ENCODE peak calls at places on chromosomes 11 and 22, in five cellular contexts. C, X, D, Y and Z are unnamed samples.
A peak's percentile ranks its signal among the peaks of the same experiment; 100 is the strongest.

GRCh38 chr11:120034176-120034575 is 103.7 kb downstream of the TRIM29 start:
- DNase-seq in C (no peak), X (no peak), D (no peak), Y (no peak), Z (no peak)

GRCh38 chr11:2515401-2516275 is 70.8 kb downstream of the KCNQ1 start:
- DNase-seq in C (no peak), X (no peak), D (peak; percentile 7), Y (no peak), Z (peak; percentile 15)

GRCh38 chr22:26174280-26174679 is 5.0 kb downstream of the SEZ6L start:
- DNase-seq in C (no peak), X (no peak), D (no peak), Y (no peak), Z (no peak)

GRCh38 chr11:86492370-86493030 is 117.8 kb downstream of the CCDC81 start:
- DNase-seq in C (no peak), X (no peak), D (no peak), Y (no peak), Z (no peak)

GRCh38 chr11:102319544-102319943 is 2.3 kb downstream of the BIRC3 start:
- DNase-seq in C (no peak), X (no peak), D (no peak), Y (no peak), Z (no peak)

GRCh38 chr22:49452362-49452946 is 375.2 kb downstream of the BRD1 start:
- DNase-seq in C (no peak), X (no peak), D (no peak), Y (no peak), Z (no peak)

GRCh38 chr11:27055065-27055682 is 14.6 kb downstream of the BBOX1 start:
- DNase-seq in C (no peak), X (peak; percentile 78), D (peak; percentile 14), Y (no peak), Z (no peak)

GRCh38 chr22:32218470-32218869 is 13.6 kb upstream of the RFPL2 start:
- DNase-seq in C (no peak), X (no peak), D (no peak), Y (no peak), Z (no peak)

GRCh38 chr22:25030636-25031035 is 78.1 kb downstream of the KIAA1671 start:
- DNase-seq in C (no peak), X (no peak), D (no peak), Y (no peak), Z (no peak)

GRCh38 chr22:24433868-24434471 is 6.6 kb downstream of the ADORA2A start:
- DNase-seq in C (no peak), X (peak; percentile 37), D (peak; percentile 60), Y (no peak), Z (no peak)

DNA sequence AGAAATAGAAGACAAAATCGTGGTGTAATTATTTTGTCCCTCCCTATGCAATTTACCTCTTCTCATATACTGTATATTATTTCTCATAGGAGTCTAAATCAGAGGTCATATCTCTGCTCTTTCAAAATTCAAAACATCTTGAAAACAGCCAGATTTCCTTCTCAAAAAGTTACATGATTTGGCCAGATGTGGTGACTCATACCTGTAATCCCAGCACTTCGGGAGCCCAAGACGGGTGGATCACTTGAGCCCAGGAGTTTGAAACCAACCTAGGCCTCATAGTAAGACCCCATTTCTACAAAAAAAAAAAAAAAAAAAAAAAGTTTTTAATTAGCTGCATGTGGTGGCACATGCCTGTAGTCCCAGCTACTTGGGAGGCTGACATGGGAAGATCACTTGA is 29.0 kb upstream of the DNAJB7 start:
- DNase-seq in C (no peak), X (no peak), D (no peak), Y (no peak), Z (no peak)
- H3K4me3 ChIP-seq in C (no peak overlapping the region), X (no peak overlapping the region), D (no peak overlapping the region), Y (no peak overlapping the region), Z (no peak overlapping the region)

GRCh38 chr11:11463397-11463796 is 110.3 kb upstream of the CSNK2A3 start:
- DNase-seq in C (no peak), X (no peak), D (no peak), Y (peak; percentile 94), Z (no peak)
- H3K4me3 ChIP-seq in C (no peak overlapping the region), X (no peak overlapping the region), D (no peak overlapping the region), Y (no peak overlapping the region), Z (no peak overlapping the region)

GRCh38 chr11:61581030-61581928 is at the start of gene SYT7:
- DNase-seq in C (peak; percentile 96), X (peak; percentile 80), D (peak; percentile 97), Y (peak; percentile 71), Z (peak; percentile 98)

GRCh38 chr11:61577383-61578118 is 3.3 kb downstream of the SYT7 start:
- DNase-seq in C (no peak), X (no peak), D (no peak), Y (no peak), Z (no peak)

GRCh38 chr11:61580292-61580888 is 486 bp downstream of the SYT7 start:
- DNase-seq in C (no peak), X (no peak), D (no peak), Y (no peak), Z (no peak)

GRCh38 chr11:61578819-61579218 is 2.1 kb downstream of the SYT7 start:
- DNase-seq in C (no peak), X (no peak), D (no peak), Y (no peak), Z (no peak)

GRCh38 chr11:61579398-61580291 is 1.2 kb downstream of the SYT7 start:
- DNase-seq in C (no peak), X (no peak), D (no peak), Y (no peak), Z (no peak)
- H3K4me3 ChIP-seq in C (no peak overlapping the region), X (peak overlapping the region; percentile 72), D (peak overlapping the region; percentile 49), Y (peak overlapping the region; percentile 22), Z (peak overlapping the region; percentile 43)

GRCh38 chr22:27420817-27421361 is 380.7 kb downstream of the MN1 start:
- DNase-seq in C (peak; percentile 65), X (peak; percentile 77), D (peak; percentile 46), Y (no peak), Z (peak; percentile 52)
- H3K4me3 ChIP-seq in C (no peak overlapping the region), X (no peak overlapping the region), D (no peak overlapping the region), Y (no peak overlapping the region), Z (no peak overlapping the region)

GRCh38 chr22:31107206-31108118 is at the start of gene SELENOM:
- DNase-seq in C (peak; percentile 96), X (peak; percentile 92), D (peak; percentile 98), Y (peak; percentile 96), Z (peak; percentile 97)

GRCh38 chr22:31106001-31106571 is 1.3 kb downstream of the SELENOM start:
- DNase-seq in C (no peak), X (no peak), D (no peak), Y (no peak), Z (peak; percentile 40)

GRCh38 chr22:31105282-31105929 is 2.0 kb downstream of the SELENOM start:
- DNase-seq in C (no peak), X (no peak), D (no peak), Y (no peak), Z (no peak)

GRCh38 chr22:31104869-31105268 is 2.5 kb downstream of the SELENOM start:
- DNase-seq in C (no peak), X (no peak), D (no peak), Y (no peak), Z (no peak)

DNA sequence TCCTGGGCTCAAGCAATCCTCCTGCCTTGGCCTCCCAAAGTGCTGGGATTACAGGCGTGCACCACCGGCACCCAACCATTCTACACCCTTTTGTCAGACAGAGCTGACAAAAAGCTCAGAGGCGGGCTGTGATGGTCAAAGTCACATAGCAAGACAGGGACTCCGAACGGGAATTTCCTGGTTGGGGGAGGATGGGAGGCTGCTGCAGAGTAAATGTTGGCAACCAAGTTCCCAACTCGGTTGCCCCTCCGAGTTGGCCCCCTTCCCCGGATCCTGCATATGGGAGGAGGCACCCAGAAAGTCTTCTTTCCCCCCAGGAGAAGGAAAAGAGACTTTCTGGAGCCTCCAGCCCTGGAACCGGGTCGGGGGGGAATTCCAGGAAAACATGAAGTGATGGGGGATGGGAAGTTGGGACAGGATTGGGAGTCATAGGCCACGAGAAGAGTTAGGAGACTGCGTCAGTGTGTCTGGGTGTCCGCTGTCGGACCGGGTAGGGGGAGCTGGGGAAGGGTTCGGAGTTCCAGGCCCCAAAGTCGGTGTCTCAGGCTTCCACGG is 640 bp downstream of the SELENOM start:
- DNase-seq in C (no peak), X (peak; percentile 32), D (no peak), Y (no peak), Z (peak; percentile 45)
- H3K4me3 ChIP-seq in C (peak overlapping the region; percentile 69), X (peak overlapping the region; percentile 57), D (peak overlapping the region; percentile 60), Y (peak overlapping the region; percentile 78), Z (peak overlapping the region; percentile 60)